ENCODE peak calls at places on chromosomes 5 and 9, in six cellular contexts. A is IMR-90, K is mesendoderm, B is neuronal stem cell, N is H1, Y is mesenchymal stem cell. S is an unnamed sample.

GRCh38 chr9:120482424-120483186 is 97.4 kb downstream of the CDK5RAP2 start:
- DNase-seq in A (no peak), K (no peak), B (no peak), N (no peak), Y (no peak), S (no peak)

GRCh38 chr9:89795555-89796195 is 190.9 kb downstream of the GADD45G start:
- DNase-seq in A (no peak), K (no peak), B (no peak), N (no peak), Y (no peak), S (peak)

GRCh38 chr5:149381986-149382338 is 2.9 kb upstream of the IL17B start:
- DNase-seq in A (peak), K (peak), B (peak), N (peak), Y (peak), S (peak)

GRCh38 chr9:114339130-114339908 is 9.7 kb downstream of the ORM2 start:
- DNase-seq in A (peak), K (peak), B (peak), N (peak), Y (peak), S (peak)

GRCh38 chr5:160293901-160294561 is 18.3 kb downstream of the CCNJL start:
- DNase-seq in A (no peak), K (peak), B (no peak), N (no peak), Y (peak), S (no peak)

GRCh38 chr9:85729882-85730281 is 11.9 kb downstream of the AGTPBP1 start:
- DNase-seq in A (no peak), K (no peak), B (no peak), N (no peak), Y (no peak), S (no peak)

GRCh38 chr5:157761690-157762611 is 18.4 kb downstream of the LSM11 start:
- DNase-seq in A (peak), K (peak), B (peak), N (no peak), Y (peak), S (peak)

GRCh38 chr9:134791009-134791408 is 89.6 kb upstream of the FCN2 start:
- DNase-seq in A (no peak), K (no peak), B (no peak), N (no peak), Y (no peak), S (no peak)

GRCh38 chr9:123326030-123326586 is 29.9 kb upstream of the CRB2 start:
- DNase-seq in A (no peak), K (no peak), B (no peak), N (no peak), Y (no peak), S (no peak)

GRCh38 chr5:125673359-125673950 is 749.8 kb upstream of the GRAMD2B start:
- DNase-seq in A (no peak), K (peak), B (no peak), N (no peak), Y (no peak), S (no peak)

GRCh38 chr5:149921597-149921996 is 23.0 kb downstream of the PDE6A start:
- DNase-seq in A (no peak), K (no peak), B (no peak), N (no peak), Y (no peak), S (peak)

GRCh38 chr5:134242146-134242545 is 16.3 kb upstream of the PPP2CA start:
- DNase-seq in A (peak), K (no peak), B (no peak), N (no peak), Y (peak), S (no peak)

GRCh38 chr5:119529811-119530210 is 77.5 kb downstream of the HSD17B4 start:
- DNase-seq in A (no peak), K (no peak), B (no peak), N (no peak), Y (no peak), S (no peak)

GRCh38 chr9:77960356-77961153 is 71.1 kb downstream of the GNAQ start:
- DNase-seq in A (no peak), K (peak), B (no peak), N (no peak), Y (no peak), S (no peak)

GRCh38 chr9:124778575-124779367 is 1.8 kb downstream of the OLFML2A start:
- DNase-seq in A (no peak), K (no peak), B (no peak), N (peak), Y (no peak), S (no peak)

GRCh38 chr5:95261369-95262175 is 23.3 kb downstream of the MCTP1 start:
- DNase-seq in A (peak), K (peak), B (no peak), N (no peak), Y (peak), S (peak)

GRCh38 chr5:23029296-23029695 is 176.2 kb upstream of the CDH12 start:
- DNase-seq in A (no peak), K (no peak), B (no peak), N (no peak), Y (peak), S (no peak)

GRCh38 chr9:95077766-95078382 is 239.6 kb downstream of the FANCC start:
- DNase-seq in A (no peak), K (peak), B (no peak), N (no peak), Y (no peak), S (no peak)

GRCh38 chr9:25678147-25678666 is at the start of gene TUSC1:
- DNase-seq in A (peak), K (peak), B (peak), N (peak), Y (peak), S (peak)

GRCh38 chr9:109417585-109418544 is 80.2 kb downstream of the PTPN3 start:
- DNase-seq in A (no peak), K (no peak), B (no peak), N (no peak), Y (no peak), S (no peak)

GRCh38 chr9:109421034-109421700 is 76.9 kb downstream of the PTPN3 start:
- DNase-seq in A (no peak), K (no peak), B (no peak), N (no peak), Y (no peak), S (no peak)

GRCh38 chr9:109417054-109417453 is 81.1 kb downstream of the PTPN3 start:
- DNase-seq in A (peak), K (no peak), B (no peak), N (no peak), Y (no peak), S (no peak)

GRCh38 chr9:109418827-109419226 is 79.3 kb downstream of the PTPN3 start:
- DNase-seq in A (no peak), K (peak), B (peak), N (no peak), Y (no peak), S (no peak)

GRCh38 chr9:109419531-109419930 is 78.6 kb downstream of the PTPN3 start:
- DNase-seq in A (no peak), K (no peak), B (no peak), N (no peak), Y (no peak), S (no peak)
- H3K4me3 ChIP-seq in A (no peak), K (no peak), B (no peak), N (no peak), Y (no peak), S (no peak)

DNA sequence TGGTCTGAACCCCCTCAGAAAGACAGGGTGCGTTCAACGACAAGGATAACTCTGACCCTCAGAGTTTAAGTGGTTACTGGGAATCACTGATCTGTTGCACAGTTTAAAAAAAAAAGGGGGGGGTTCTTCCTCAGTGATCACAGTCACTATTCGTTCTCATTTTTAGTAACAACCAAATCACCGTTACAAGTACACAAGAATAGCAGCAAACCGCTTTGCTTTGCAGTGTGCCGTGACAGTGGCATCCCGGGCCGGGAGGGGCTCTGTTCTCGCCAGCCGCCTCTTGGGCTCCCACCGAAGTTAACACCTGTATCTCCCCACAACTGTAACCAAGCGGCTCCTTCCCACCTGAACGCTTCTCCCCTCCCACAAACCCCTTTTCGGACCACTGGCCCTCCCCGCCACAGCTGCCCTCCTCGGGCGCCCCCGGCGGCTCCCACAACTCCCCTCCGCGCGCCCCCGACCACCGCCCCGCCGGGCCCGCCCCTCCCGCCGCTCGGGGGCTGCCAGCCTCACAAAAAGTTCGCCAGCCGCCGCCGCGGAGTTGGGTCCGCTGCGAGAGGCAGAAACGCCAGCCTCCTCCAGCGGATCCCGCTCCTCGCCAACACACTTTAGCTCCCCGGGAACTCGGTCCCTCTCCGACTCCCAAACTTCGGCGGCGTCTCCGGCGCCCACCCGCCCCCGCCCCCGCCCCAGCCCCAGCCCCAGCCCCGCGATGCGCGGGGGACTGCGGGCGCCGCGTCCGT is 1.2 kb downstream of the SSBP2 start:
- DNase-seq in A (peak), K (peak), B (peak), N (peak), Y (no peak), S (no peak)
- H3K9ac ChIP-seq in A (peak), K (peak), B (peak), N (peak), Y (peak), S (peak)

GRCh38 chr5:86617756-86618577 is at the start of gene COX7C:
- DNase-seq in A (peak), K (peak), B (peak), N (peak), Y (peak), S (peak)
- H3K23ac ChIP-seq in A (peak), K (no peak), B (no peak), N (no peak), Y (peak), S (no peak)

GRCh38 chr5:1515921-1516571 is 7.7 kb downstream of the LPCAT1 start:
- DNase-seq in A (peak), K (peak), B (no peak), N (peak), Y (peak), S (peak)

GRCh38 chr5:1515311-1515920 is 8.3 kb downstream of the LPCAT1 start:
- DNase-seq in A (no peak), K (peak), B (no peak), N (no peak), Y (no peak), S (no peak)

GRCh38 chr5:1513326-1514026 is 10.3 kb downstream of the LPCAT1 start:
- DNase-seq in A (no peak), K (no peak), B (no peak), N (no peak), Y (no peak), S (no peak)

GRCh38 chr5:1512541-1513291 is 11.0 kb downstream of the LPCAT1 start:
- DNase-seq in A (no peak), K (no peak), B (no peak), N (peak), Y (no peak), S (peak)

GRCh38 chr5:1514027-1514818 is 9.5 kb downstream of the LPCAT1 start:
- DNase-seq in A (no peak), K (no peak), B (no peak), N (no peak), Y (no peak), S (peak)
- H3K4me3 ChIP-seq in A (no peak), K (no peak), B (no peak), N (peak), Y (no peak), S (no peak)